ENCODE peak calls at places on chromosome 22, in four cellular contexts. One of them, this sample, is unnamed.

GRCh38 chr22:19178065-19178658 is 374 bp downstream of the SLC25A1 start:
- DNase-seq in IMR-90: peak
- DNase-seq in neuronal stem cell: peak
- DNase-seq in mesenchymal stem cell: peak
- DNase-seq in this sample: peak

GRCh38 chr22:22027955-22028354 is 45.4 kb upstream of the TOP3B start:
- DNase-seq in IMR-90: no peak
- DNase-seq in neuronal stem cell: no peak
- DNase-seq in mesenchymal stem cell: no peak
- DNase-seq in this sample: no peak

GRCh38 chr22:49825944-49826602 is 1.6 kb downstream of the BRD1 start:
- DNase-seq in IMR-90: peak
- DNase-seq in neuronal stem cell: no peak
- DNase-seq in mesenchymal stem cell: peak
- DNase-seq in this sample: peak

GRCh38 chr22:36279219-36279666 is 26.3 kb downstream of the APOL1 start:
- DNase-seq in IMR-90: no peak
- DNase-seq in neuronal stem cell: no peak
- DNase-seq in mesenchymal stem cell: no peak
- DNase-seq in this sample: no peak

GRCh38 chr22:18968011-18968749 is 32.1 kb upstream of the PRODH start:
- DNase-seq in IMR-90: peak
- DNase-seq in neuronal stem cell: peak
- DNase-seq in mesenchymal stem cell: peak
- DNase-seq in this sample: peak

GRCh38 chr22:35212996-35213395 is 44.3 kb upstream of the HMGXB4 start:
- DNase-seq in IMR-90: no peak
- DNase-seq in neuronal stem cell: no peak
- DNase-seq in mesenchymal stem cell: no peak
- DNase-seq in this sample: peak

GRCh38 chr22:46984751-46985506 is 222.5 kb downstream of the TBC1D22A start:
- DNase-seq in IMR-90: peak
- DNase-seq in neuronal stem cell: no peak
- DNase-seq in mesenchymal stem cell: peak
- DNase-seq in this sample: no peak

GRCh38 chr22:49968313-49968830 is 7.8 kb downstream of the PIM3 start:
- DNase-seq in IMR-90: no peak
- DNase-seq in neuronal stem cell: no peak
- DNase-seq in mesenchymal stem cell: no peak
- DNase-seq in this sample: no peak

GRCh38 chr22:43798492-43798891 is 13.6 kb downstream of the EFCAB6 start:
- DNase-seq in IMR-90: peak
- DNase-seq in neuronal stem cell: no peak
- DNase-seq in mesenchymal stem cell: no peak
- DNase-seq in this sample: no peak

GRCh38 chr22:24807284-24807950 is 1.4 kb downstream of the SGSM1 start:
- DNase-seq in IMR-90: no peak
- DNase-seq in neuronal stem cell: no peak
- DNase-seq in mesenchymal stem cell: peak
- DNase-seq in this sample: no peak

GRCh38 chr22:23784215-23784732 is 2.5 kb upstream of the SMARCB1 start:
- DNase-seq in IMR-90: peak
- DNase-seq in neuronal stem cell: no peak
- DNase-seq in mesenchymal stem cell: peak
- DNase-seq in this sample: no peak

GRCh38 chr22:23783496-23784167 is 3.1 kb upstream of the SMARCB1 start:
- DNase-seq in IMR-90: no peak
- DNase-seq in neuronal stem cell: no peak
- DNase-seq in mesenchymal stem cell: no peak
- DNase-seq in this sample: no peak

GRCh38 chr22:23781065-23781464 is 5.7 kb upstream of the SMARCB1 start:
- DNase-seq in IMR-90: no peak
- DNase-seq in neuronal stem cell: no peak
- DNase-seq in mesenchymal stem cell: no peak
- DNase-seq in this sample: no peak

GRCh38 chr22:23781533-23781932 is 5.2 kb upstream of the SMARCB1 start:
- DNase-seq in IMR-90: peak
- DNase-seq in neuronal stem cell: no peak
- DNase-seq in mesenchymal stem cell: peak
- DNase-seq in this sample: peak

GRCh38 chr22:23782649-23783048 is 4.1 kb upstream of the SMARCB1 start:
- DNase-seq in IMR-90: no peak
- DNase-seq in neuronal stem cell: no peak
- DNase-seq in mesenchymal stem cell: no peak
- DNase-seq in this sample: no peak
- H3K23ac ChIP-seq in IMR-90: no peak
- H3K23ac ChIP-seq in neuronal stem cell: no peak
- H3K23ac ChIP-seq in mesenchymal stem cell: no peak
- H3K23ac ChIP-seq in this sample: no peak

GRCh38 chr22:27370281-27370680 is 431.3 kb downstream of the MN1 start:
- DNase-seq in IMR-90: no peak
- DNase-seq in neuronal stem cell: no peak
- DNase-seq in mesenchymal stem cell: peak
- DNase-seq in this sample: no peak
- H2BK120ac ChIP-seq in IMR-90: no peak
- H2BK120ac ChIP-seq in neuronal stem cell: no peak
- H2BK120ac ChIP-seq in mesenchymal stem cell: no peak
- H2BK120ac ChIP-seq in this sample: no peak

GRCh38 chr22:23258826-23259170 is 78.5 kb downstream of the BCR start:
- DNase-seq in IMR-90: no peak
- DNase-seq in neuronal stem cell: no peak
- DNase-seq in mesenchymal stem cell: no peak
- DNase-seq in this sample: no peak
- H3K14ac ChIP-seq in IMR-90: no peak
- H3K14ac ChIP-seq in neuronal stem cell: no peak
- H3K14ac ChIP-seq in mesenchymal stem cell: no peak
- H3K14ac ChIP-seq in this sample: no peak

GRCh38 chr22:17154971-17155370 is 4.1 kb downstream of the HDHD5 start:
- DNase-seq in IMR-90: no peak
- DNase-seq in neuronal stem cell: no peak
- DNase-seq in mesenchymal stem cell: no peak
- DNase-seq in this sample: no peak
- H3K23ac ChIP-seq in IMR-90: no peak
- H3K23ac ChIP-seq in neuronal stem cell: no peak
- H3K23ac ChIP-seq in mesenchymal stem cell: no peak
- H3K23ac ChIP-seq in this sample: no peak

DNA sequence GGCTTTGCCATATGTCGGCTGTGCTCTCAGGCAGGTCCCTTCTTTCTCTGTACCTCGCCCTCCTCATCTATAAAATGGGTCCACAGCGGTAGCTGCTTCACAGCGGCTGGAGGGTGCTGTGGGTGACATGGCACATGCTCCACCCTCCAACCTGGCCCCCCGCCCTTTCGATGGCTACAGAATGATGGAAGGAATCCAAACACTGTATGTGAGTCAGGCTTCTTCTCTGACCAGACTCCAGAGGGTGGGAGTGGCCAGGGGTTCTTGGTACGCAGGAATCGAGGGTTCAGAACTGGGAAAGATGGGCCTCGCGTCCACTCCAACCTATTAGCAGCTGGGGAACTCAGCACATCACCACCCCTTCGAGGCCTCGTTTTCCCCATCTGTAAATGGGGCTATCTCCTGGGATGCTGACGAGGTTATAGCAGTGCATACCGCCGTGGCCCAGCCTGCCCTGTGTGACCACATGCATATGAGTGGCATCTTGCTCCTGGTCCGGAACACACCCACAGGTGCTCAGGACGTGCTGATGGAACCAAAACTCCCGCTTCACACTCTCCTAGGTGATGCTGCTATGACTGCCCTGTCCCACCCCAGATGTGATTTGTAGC is 26.4 kb downstream of the MN1 start:
- DNase-seq in IMR-90: peak
- DNase-seq in neuronal stem cell: no peak
- DNase-seq in mesenchymal stem cell: no peak
- DNase-seq in this sample: no peak
- H2BK120ac ChIP-seq in IMR-90: no peak
- H2BK120ac ChIP-seq in neuronal stem cell: peak
- H2BK120ac ChIP-seq in mesenchymal stem cell: no peak
- H2BK120ac ChIP-seq in this sample: peak

DNA sequence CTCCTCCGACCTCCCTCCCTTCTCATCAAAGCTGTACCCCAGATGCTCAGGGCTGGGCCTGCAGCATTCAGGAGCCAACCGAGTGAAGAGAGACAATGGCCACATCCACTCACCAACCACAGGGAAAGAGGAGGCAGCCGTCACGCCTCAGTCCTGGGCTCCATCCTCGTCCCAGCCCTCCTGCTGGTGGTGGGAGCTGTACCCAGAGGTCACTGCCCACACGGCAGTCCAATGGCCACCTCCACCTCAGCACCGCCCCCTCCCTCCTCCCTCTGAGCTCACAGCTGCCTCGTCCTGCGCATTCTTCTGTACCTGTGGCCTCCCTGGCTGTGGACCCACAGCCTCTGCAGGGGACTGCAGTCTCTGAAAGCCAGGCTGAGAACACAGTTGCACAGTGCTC is 53.0 kb downstream of the PHF21B start:
- DNase-seq in IMR-90: no peak
- DNase-seq in neuronal stem cell: no peak
- DNase-seq in mesenchymal stem cell: no peak
- DNase-seq in this sample: no peak
- H3K14ac ChIP-seq in IMR-90: no peak
- H3K14ac ChIP-seq in neuronal stem cell: no peak
- H3K14ac ChIP-seq in mesenchymal stem cell: no peak
- H3K14ac ChIP-seq in this sample: no peak

DNA sequence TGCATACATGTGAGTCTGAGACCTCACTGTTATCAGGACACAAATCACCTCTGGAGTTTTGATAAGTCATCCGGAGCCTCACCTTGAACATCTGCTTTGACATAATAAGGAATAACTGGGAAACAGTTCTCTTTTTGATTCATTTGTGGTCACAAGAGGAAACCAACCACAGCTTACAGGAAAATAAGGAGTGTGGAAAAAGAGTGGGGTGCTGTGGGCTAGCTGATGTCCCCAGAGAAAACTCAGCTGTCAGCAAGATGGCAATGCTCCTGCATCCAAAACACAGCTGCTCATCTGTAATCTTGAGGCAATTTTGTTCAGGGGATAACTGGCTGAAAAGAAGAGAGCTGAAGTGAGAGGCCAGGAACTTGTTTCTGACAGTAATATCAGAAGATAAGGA is 416.4 kb upstream of the SYN3 start:
- DNase-seq in IMR-90: no peak
- DNase-seq in neuronal stem cell: no peak
- DNase-seq in mesenchymal stem cell: no peak
- DNase-seq in this sample: no peak
- H3K23ac ChIP-seq in IMR-90: no peak
- H3K23ac ChIP-seq in neuronal stem cell: no peak
- H3K23ac ChIP-seq in mesenchymal stem cell: no peak
- H3K23ac ChIP-seq in this sample: no peak

GRCh38 chr22:38570841-38571364 is 920 bp upstream of the DMC1 start:
- DNase-seq in IMR-90: peak
- DNase-seq in neuronal stem cell: peak
- DNase-seq in mesenchymal stem cell: peak
- DNase-seq in this sample: no peak
- H2BK120ac ChIP-seq in IMR-90: no peak
- H2BK120ac ChIP-seq in neuronal stem cell: no peak
- H2BK120ac ChIP-seq in mesenchymal stem cell: no peak
- H2BK120ac ChIP-seq in this sample: no peak

DNA sequence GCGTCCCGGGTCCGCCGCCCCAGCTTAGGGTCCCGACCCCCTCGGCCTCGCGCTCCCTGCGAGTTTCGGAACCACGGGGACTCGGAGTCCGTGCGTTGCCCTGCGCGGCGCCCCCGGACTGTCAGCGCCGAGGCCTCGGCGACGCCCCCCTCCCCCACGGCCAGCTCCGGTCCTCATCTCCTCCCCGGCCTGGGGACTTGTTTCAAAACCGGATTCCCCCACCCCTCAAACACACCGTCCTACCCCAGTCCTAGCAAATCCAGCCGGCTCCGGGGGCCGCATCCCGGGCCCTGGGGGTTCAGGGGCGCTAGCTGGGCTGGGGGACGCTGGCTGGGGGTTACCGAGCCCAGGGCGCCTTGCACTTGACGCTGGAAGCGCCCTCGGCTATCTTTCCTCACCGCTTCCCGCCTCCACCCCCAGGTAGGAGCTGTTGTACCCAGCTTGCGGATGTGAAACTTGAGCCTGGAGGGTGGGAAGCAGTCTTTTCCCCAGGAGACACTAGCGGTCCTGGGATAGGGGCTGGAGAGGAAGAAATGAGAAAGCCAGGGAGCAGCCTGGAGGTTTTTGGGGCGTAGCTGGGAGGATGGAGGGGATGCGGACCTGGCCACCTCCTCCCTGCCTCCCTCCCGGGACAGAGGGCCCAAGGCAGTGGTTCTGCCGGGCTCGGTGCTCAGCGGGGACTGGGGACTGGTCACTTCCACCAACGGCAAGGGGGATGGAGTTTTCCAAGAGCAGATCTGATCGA is 560 bp downstream of the FBLN1 start:
- DNase-seq in IMR-90: no peak
- DNase-seq in neuronal stem cell: peak
- DNase-seq in mesenchymal stem cell: peak
- DNase-seq in this sample: peak
- H3K14ac ChIP-seq in IMR-90: peak
- H3K14ac ChIP-seq in neuronal stem cell: peak
- H3K14ac ChIP-seq in mesenchymal stem cell: no peak
- H3K14ac ChIP-seq in this sample: peak

GRCh38 chr22:31343235-31344191 is 2.6 kb downstream of the PATZ1 start:
- DNase-seq in IMR-90: peak
- DNase-seq in neuronal stem cell: peak
- DNase-seq in mesenchymal stem cell: peak
- DNase-seq in this sample: peak

GRCh38 chr22:31345331-31346254 is 553 bp downstream of the PATZ1 start:
- DNase-seq in IMR-90: peak
- DNase-seq in neuronal stem cell: peak
- DNase-seq in mesenchymal stem cell: peak
- DNase-seq in this sample: peak

GRCh38 chr22:31346255-31346732 is at the start of gene PATZ1:
- DNase-seq in IMR-90: peak
- DNase-seq in neuronal stem cell: peak
- DNase-seq in mesenchymal stem cell: peak
- DNase-seq in this sample: peak

GRCh38 chr22:31342389-31343125 is 3.6 kb downstream of the PATZ1 start:
- DNase-seq in IMR-90: no peak
- DNase-seq in neuronal stem cell: peak
- DNase-seq in mesenchymal stem cell: no peak
- DNase-seq in this sample: no peak

DNA sequence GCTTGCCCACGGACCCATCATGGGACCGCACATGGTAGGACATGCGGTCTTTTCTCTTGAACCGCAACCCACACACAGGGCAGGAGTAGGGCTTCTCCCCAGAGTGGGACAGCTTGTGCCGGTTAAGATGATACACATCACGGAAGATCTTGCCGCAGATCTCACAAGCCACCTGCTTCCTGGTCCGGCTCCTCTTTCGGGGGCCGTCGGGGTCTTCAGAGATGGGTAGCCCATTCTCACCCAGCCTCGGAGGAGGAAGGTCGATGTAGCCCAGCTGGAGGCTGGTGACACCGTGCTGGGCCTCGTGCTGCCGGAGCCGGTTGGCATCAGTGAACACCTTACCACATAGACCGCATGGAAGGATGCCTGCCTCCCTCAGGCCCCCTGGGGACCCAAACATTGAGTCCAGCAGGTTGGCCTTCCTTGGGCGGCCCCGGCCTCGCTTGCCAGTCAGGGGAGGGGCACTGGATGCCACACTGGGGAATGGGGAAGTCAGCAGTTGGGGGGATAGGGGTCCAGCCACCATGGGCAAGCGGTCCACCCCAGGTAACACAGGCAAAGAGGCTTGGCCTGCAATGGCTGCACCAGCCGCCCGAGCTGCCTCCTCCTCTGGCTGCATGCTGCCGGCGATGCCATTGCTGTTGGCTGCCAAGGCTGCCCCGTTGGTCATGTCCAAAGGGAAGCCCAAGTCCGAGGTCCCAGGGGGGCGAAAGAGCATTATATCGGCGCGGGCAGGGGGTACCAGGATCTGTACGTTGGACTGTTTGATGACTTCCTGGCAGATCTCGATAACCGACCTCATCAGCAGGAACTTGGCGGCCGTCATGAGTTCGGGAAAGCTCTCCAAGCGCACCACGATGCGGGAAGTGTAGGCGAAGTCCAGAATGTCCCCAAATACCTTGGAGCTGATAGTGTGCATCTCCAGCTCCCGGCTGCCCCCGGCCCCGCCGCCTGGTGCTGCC is 1.5 kb downstream of the PATZ1 start:
- DNase-seq in IMR-90: peak
- DNase-seq in neuronal stem cell: peak
- DNase-seq in mesenchymal stem cell: peak
- DNase-seq in this sample: no peak
- H3K23ac ChIP-seq in IMR-90: peak
- H3K23ac ChIP-seq in neuronal stem cell: peak
- H3K23ac ChIP-seq in mesenchymal stem cell: no peak
- H3K23ac ChIP-seq in this sample: no peak

This sample was measured in trophoblast cell.